ENCODE peak calls at places on chromosome 2, in five cellular contexts. N is activated T-helper 1 cell treated with anti-CD3 and anti-CD28 coated beads, Interleukin-12 subunit alpha, Interleukin-12 subunit beta, Interleukin-2, Interleukin-4 antibody, amounts not matched to agents 30 ng/mL and 10 ng/mL and 1 ng/mL, durations not matched to agents 14 hours and 24 hours and 36 hours; L is NCI-H2081; V is kidney; K is HS-27A. H is an unnamed sample.

GRCh38 chr2:76984359-76984758 is 537.8 kb downstream of the LRRTM4 start:
- DNase-seq in K (no peak), L (no peak), N (no peak), V (no peak), H (no peak)

GRCh38 chr2:204361738-204362137 is 183.5 kb upstream of the PARD3B start:
- DNase-seq in K (no peak), N (no peak), L (no peak), V (no peak), H (no peak)

GRCh38 chr2:137202310-137202709 is 437.0 kb downstream of the THSD7B start:
- DNase-seq in K (no peak), N (no peak), V (no peak), L (no peak), H (no peak)

GRCh38 chr2:231191896-231192872 is 6.2 kb upstream of the ARMC9 start:
- DNase-seq in N (no peak), V (peak; percentile 92), K (no peak), L (peak; percentile 3), H (no peak)

GRCh38 chr2:42793314-42794270 is 1.2 kb upstream of the HAAO start:
- DNase-seq in N (no peak), K (no peak), V (no peak), L (no peak), H (no peak)

GRCh38 chr2:106685180-106685897 is 198.2 kb downstream of the CD8B2 start:
- DNase-seq in N (no peak), L (no peak), V (no peak), K (no peak), H (no peak)

GRCh38 chr2:226934546-226935243 is 98.8 kb downstream of the RHBDD1 start:
- DNase-seq in V (no peak), K (no peak), N (no peak), L (peak; percentile 45), H (no peak)

GRCh38 chr2:108820439-108820838 is 33.9 kb downstream of the CCDC138 start:
- DNase-seq in N (no peak), V (no peak), L (no peak), K (no peak), H (no peak)

GRCh38 chr2:191666241-191666640 is 11.7 kb upstream of the NABP1 start:
- DNase-seq in V (no peak), L (no peak), N (no peak), K (no peak), H (no peak)

GRCh38 chr2:240143276-240143675 is 2.8 kb upstream of the OTOS start:
- DNase-seq in N (no peak), L (no peak), K (no peak), V (peak; percentile 41), H (no peak)

GRCh38 chr2:112149866-112150435 is 11.8 kb downstream of the FBLN7 start:
- DNase-seq in N (no peak), K (no peak), V (no peak), L (no peak), H (no peak)